ENCODE peak calls at places on chromosomes 3 and 15, in four cellular contexts. One of them, this sample, is unnamed.

GRCh38 chr3:117706037-117706436 is 996.5 kb downstream of the TUSC7 start:
- DNase-seq in stimulated activated CD4-positive, alpha-beta T cell treated with anti-CD3 and anti-CD28 coated beads, TNF-alpha, amount 100 ng/mL, for 4 hours: no peak
- DNase-seq in activated T-helper 1 cell treated with Interleukin-2 at 50 U/mL for 16 hours: no peak
- DNase-seq in frontal cortex: no peak
- DNase-seq in this sample: no peak

GRCh38 chr3:195123196-195123805 is 147.7 kb downstream of the XXYLT1 start:
- DNase-seq in stimulated activated CD4-positive, alpha-beta T cell treated with anti-CD3 and anti-CD28 coated beads, TNF-alpha, amount 100 ng/mL, for 4 hours: no peak
- DNase-seq in activated T-helper 1 cell treated with Interleukin-2 at 50 U/mL for 16 hours: no peak
- DNase-seq in frontal cortex: no peak
- DNase-seq in this sample: no peak

GRCh38 chr3:120341658-120342346 is 7.4 kb downstream of the LRRC58 start:
- DNase-seq in stimulated activated CD4-positive, alpha-beta T cell treated with anti-CD3 and anti-CD28 coated beads, TNF-alpha, amount 100 ng/mL, for 4 hours: no peak
- DNase-seq in activated T-helper 1 cell treated with Interleukin-2 at 50 U/mL for 16 hours: no peak
- DNase-seq in frontal cortex: no peak
- DNase-seq in this sample: no peak

GRCh38 chr3:127233371-127233770 is 40.4 kb downstream of the PRR23E start:
- DNase-seq in stimulated activated CD4-positive, alpha-beta T cell treated with anti-CD3 and anti-CD28 coated beads, TNF-alpha, amount 100 ng/mL, for 4 hours: no peak
- DNase-seq in activated T-helper 1 cell treated with Interleukin-2 at 50 U/mL for 16 hours: no peak
- DNase-seq in frontal cortex: no peak
- DNase-seq in this sample: no peak

GRCh38 chr3:62556121-62556520 is 182.8 kb upstream of the FEZF2 start:
- DNase-seq in stimulated activated CD4-positive, alpha-beta T cell treated with anti-CD3 and anti-CD28 coated beads, TNF-alpha, amount 100 ng/mL, for 4 hours: no peak
- DNase-seq in activated T-helper 1 cell treated with Interleukin-2 at 50 U/mL for 16 hours: no peak
- DNase-seq in frontal cortex: no peak
- DNase-seq in this sample: no peak

GRCh38 chr15:38867556-38867955 is 302.9 kb upstream of the RASGRP1 start:
- DNase-seq in stimulated activated CD4-positive, alpha-beta T cell treated with anti-CD3 and anti-CD28 coated beads, TNF-alpha, amount 100 ng/mL, for 4 hours: no peak
- DNase-seq in activated T-helper 1 cell treated with Interleukin-2 at 50 U/mL for 16 hours: no peak
- DNase-seq in frontal cortex: no peak
- DNase-seq in this sample: no peak

GRCh38 chr15:96160800-96161199 is 169.7 kb upstream of the NR2F2 start:
- DNase-seq in stimulated activated CD4-positive, alpha-beta T cell treated with anti-CD3 and anti-CD28 coated beads, TNF-alpha, amount 100 ng/mL, for 4 hours: no peak
- DNase-seq in activated T-helper 1 cell treated with Interleukin-2 at 50 U/mL for 16 hours: no peak
- DNase-seq in frontal cortex: no peak
- DNase-seq in this sample: no peak

GRCh38 chr3:188559069-188559410 is 405.1 kb downstream of the LPP start:
- DNase-seq in stimulated activated CD4-positive, alpha-beta T cell treated with anti-CD3 and anti-CD28 coated beads, TNF-alpha, amount 100 ng/mL, for 4 hours: no peak
- DNase-seq in activated T-helper 1 cell treated with Interleukin-2 at 50 U/mL for 16 hours: no peak
- DNase-seq in frontal cortex: no peak
- DNase-seq in this sample: no peak

GRCh38 chr3:181637056-181637798 is 74.5 kb upstream of the SOX2 start:
- DNase-seq in stimulated activated CD4-positive, alpha-beta T cell treated with anti-CD3 and anti-CD28 coated beads, TNF-alpha, amount 100 ng/mL, for 4 hours: no peak
- DNase-seq in activated T-helper 1 cell treated with Interleukin-2 at 50 U/mL for 16 hours: no peak
- DNase-seq in frontal cortex: no peak
- DNase-seq in this sample: no peak

GRCh38 chr3:126129408-126129891 is 45.5 kb upstream of the SLC41A3 start:
- DNase-seq in stimulated activated CD4-positive, alpha-beta T cell treated with anti-CD3 and anti-CD28 coated beads, TNF-alpha, amount 100 ng/mL, for 4 hours: no peak
- DNase-seq in activated T-helper 1 cell treated with Interleukin-2 at 50 U/mL for 16 hours: no peak
- DNase-seq in frontal cortex: no peak
- DNase-seq in this sample: peak; percentile 7

GRCh38 chr3:72678892-72679291 is 169.4 kb downstream of the SHQ1 start:
- DNase-seq in stimulated activated CD4-positive, alpha-beta T cell treated with anti-CD3 and anti-CD28 coated beads, TNF-alpha, amount 100 ng/mL, for 4 hours: no peak
- DNase-seq in activated T-helper 1 cell treated with Interleukin-2 at 50 U/mL for 16 hours: no peak
- DNase-seq in frontal cortex: no peak
- DNase-seq in this sample: no peak

GRCh38 chr15:81133782-81134461 is at the start of gene CFAP161:
- DNase-seq in stimulated activated CD4-positive, alpha-beta T cell treated with anti-CD3 and anti-CD28 coated beads, TNF-alpha, amount 100 ng/mL, for 4 hours: no peak
- DNase-seq in activated T-helper 1 cell treated with Interleukin-2 at 50 U/mL for 16 hours: no peak
- DNase-seq in frontal cortex: peak; percentile 54
- DNase-seq in this sample: no peak

GRCh38 chr3:119160815-119161214 is 12.6 kb upstream of the UPK1B start:
- DNase-seq in stimulated activated CD4-positive, alpha-beta T cell treated with anti-CD3 and anti-CD28 coated beads, TNF-alpha, amount 100 ng/mL, for 4 hours: no peak
- DNase-seq in activated T-helper 1 cell treated with Interleukin-2 at 50 U/mL for 16 hours: no peak
- DNase-seq in frontal cortex: no peak
- DNase-seq in this sample: no peak

GRCh38 chr3:52001443-52001974 is 5.8 kb upstream of the RPL29 start:
- DNase-seq in stimulated activated CD4-positive, alpha-beta T cell treated with anti-CD3 and anti-CD28 coated beads, TNF-alpha, amount 100 ng/mL, for 4 hours: peak; percentile 70
- DNase-seq in activated T-helper 1 cell treated with Interleukin-2 at 50 U/mL for 16 hours: peak; percentile 76
- DNase-seq in frontal cortex: peak; percentile 72
- DNase-seq in this sample: peak; percentile 83

GRCh38 chr15:89998141-89998661 is 2.9 kb upstream of the ZNF710 start:
- DNase-seq in stimulated activated CD4-positive, alpha-beta T cell treated with anti-CD3 and anti-CD28 coated beads, TNF-alpha, amount 100 ng/mL, for 4 hours: no peak
- DNase-seq in activated T-helper 1 cell treated with Interleukin-2 at 50 U/mL for 16 hours: no peak
- DNase-seq in frontal cortex: no peak
- DNase-seq in this sample: no peak

GRCh38 chr3:42851228-42851834 is 24.3 kb downstream of the CYP8B1 start:
- DNase-seq in stimulated activated CD4-positive, alpha-beta T cell treated with anti-CD3 and anti-CD28 coated beads, TNF-alpha, amount 100 ng/mL, for 4 hours: no peak
- DNase-seq in activated T-helper 1 cell treated with Interleukin-2 at 50 U/mL for 16 hours: no peak
- DNase-seq in frontal cortex: no peak
- DNase-seq in this sample: no peak

GRCh38 chr3:119304201-119304713 is 10.1 kb downstream of the ARHGAP31 start:
- DNase-seq in stimulated activated CD4-positive, alpha-beta T cell treated with anti-CD3 and anti-CD28 coated beads, TNF-alpha, amount 100 ng/mL, for 4 hours: no peak
- DNase-seq in activated T-helper 1 cell treated with Interleukin-2 at 50 U/mL for 16 hours: no peak
- DNase-seq in frontal cortex: no peak
- DNase-seq in this sample: no peak

GRCh38 chr3:156816794-156817741 is 9.1 kb upstream of the LEKR1 start:
- DNase-seq in stimulated activated CD4-positive, alpha-beta T cell treated with anti-CD3 and anti-CD28 coated beads, TNF-alpha, amount 100 ng/mL, for 4 hours: peak; percentile 70
- DNase-seq in activated T-helper 1 cell treated with Interleukin-2 at 50 U/mL for 16 hours: peak; percentile 93
- DNase-seq in frontal cortex: peak; percentile 69
- DNase-seq in this sample: peak; percentile 78

GRCh38 chr3:4983739-4984510 is 4.7 kb downstream of the BHLHE40 start:
- DNase-seq in stimulated activated CD4-positive, alpha-beta T cell treated with anti-CD3 and anti-CD28 coated beads, TNF-alpha, amount 100 ng/mL, for 4 hours: peak; percentile 49
- DNase-seq in activated T-helper 1 cell treated with Interleukin-2 at 50 U/mL for 16 hours: peak; percentile 71
- DNase-seq in frontal cortex: no peak
- DNase-seq in this sample: peak; percentile 59

GRCh38 chr15:100987143-100987542 is 68.0 kb downstream of the LRRK1 start:
- DNase-seq in stimulated activated CD4-positive, alpha-beta T cell treated with anti-CD3 and anti-CD28 coated beads, TNF-alpha, amount 100 ng/mL, for 4 hours: no peak
- DNase-seq in activated T-helper 1 cell treated with Interleukin-2 at 50 U/mL for 16 hours: no peak
- DNase-seq in frontal cortex: no peak
- DNase-seq in this sample: no peak

GRCh38 chr3:72145506-72146380 is 360.8 kb upstream of the PROK2 start:
- DNase-seq in stimulated activated CD4-positive, alpha-beta T cell treated with anti-CD3 and anti-CD28 coated beads, TNF-alpha, amount 100 ng/mL, for 4 hours: no peak
- DNase-seq in activated T-helper 1 cell treated with Interleukin-2 at 50 U/mL for 16 hours: no peak
- DNase-seq in frontal cortex: no peak
- DNase-seq in this sample: no peak

GRCh38 chr3:50156991-50157493 is 1.9 kb downstream of the SEMA3F start:
- DNase-seq in stimulated activated CD4-positive, alpha-beta T cell treated with anti-CD3 and anti-CD28 coated beads, TNF-alpha, amount 100 ng/mL, for 4 hours: no peak
- DNase-seq in activated T-helper 1 cell treated with Interleukin-2 at 50 U/mL for 16 hours: no peak
- DNase-seq in frontal cortex: no peak
- DNase-seq in this sample: no peak

GRCh38 chr3:190307164-190307545 is 15.1 kb downstream of the CLDN1 start:
- DNase-seq in stimulated activated CD4-positive, alpha-beta T cell treated with anti-CD3 and anti-CD28 coated beads, TNF-alpha, amount 100 ng/mL, for 4 hours: no peak
- DNase-seq in activated T-helper 1 cell treated with Interleukin-2 at 50 U/mL for 16 hours: no peak
- DNase-seq in frontal cortex: no peak
- DNase-seq in this sample: no peak

This sample was measured in T-helper 17 cell.